ENCODE peak calls at places on chromosomes 6 and 20, in four cellular contexts. One of them, this sample, is unnamed.
A peak's percentile ranks its signal among the peaks of the same experiment; 100 is the strongest.

GRCh38 chr6:157728183-157728881 is 94.7 kb upstream of the SNX9 start:
- DNase-seq in A549: no peak
- DNase-seq in SJSA1: no peak
- DNase-seq in effector memory CD4-positive, alpha-beta T cell: no peak
- DNase-seq in this sample: no peak

GRCh38 chr6:18837013-18837412 is 449.9 kb downstream of the RNF144B start:
- DNase-seq in effector memory CD4-positive, alpha-beta T cell: no peak
- DNase-seq in SJSA1: no peak
- DNase-seq in A549: no peak
- DNase-seq in this sample: no peak

GRCh38 chr20:37882961-37883712 is 19.8 kb upstream of the VSTM2L start:
- DNase-seq in SJSA1: no peak
- DNase-seq in effector memory CD4-positive, alpha-beta T cell: no peak
- DNase-seq in A549: no peak
- DNase-seq in this sample: no peak

GRCh38 chr20:4813076-4813838 is 91.5 kb downstream of the PRND start:
- DNase-seq in A549: no peak
- DNase-seq in effector memory CD4-positive, alpha-beta T cell: no peak
- DNase-seq in SJSA1: no peak
- DNase-seq in this sample: no peak

GRCh38 chr20:54103067-54103761 is 32.8 kb upstream of the BCAS1 start:
- DNase-seq in effector memory CD4-positive, alpha-beta T cell: peak; percentile 50
- DNase-seq in A549: peak; percentile 90
- DNase-seq in SJSA1: peak; percentile 80
- DNase-seq in this sample: peak; percentile 95

GRCh38 chr6:149324428-149324827 is 6.9 kb downstream of the TAB2 start:
- DNase-seq in effector memory CD4-positive, alpha-beta T cell: no peak
- DNase-seq in SJSA1: no peak
- DNase-seq in A549: no peak
- DNase-seq in this sample: no peak

GRCh38 chr6:49515485-49516146 is 15.9 kb downstream of the GLYATL3 start:
- DNase-seq in SJSA1: no peak
- DNase-seq in A549: no peak
- DNase-seq in effector memory CD4-positive, alpha-beta T cell: no peak
- DNase-seq in this sample: no peak

GRCh38 chr6:124765314-124765713 is 196.9 kb upstream of the RNF217 start:
- DNase-seq in effector memory CD4-positive, alpha-beta T cell: no peak
- DNase-seq in A549: no peak
- DNase-seq in SJSA1: no peak
- DNase-seq in this sample: no peak

GRCh38 chr6:43951063-43951755 is 176.0 kb downstream of the MRPL14 start:
- DNase-seq in SJSA1: peak; percentile 75
- DNase-seq in A549: peak; percentile 28
- DNase-seq in effector memory CD4-positive, alpha-beta T cell: no peak
- DNase-seq in this sample: peak; percentile 85

GRCh38 chr6:119442776-119443184 is 93.2 kb upstream of the MAN1A1 start:
- DNase-seq in SJSA1: no peak
- DNase-seq in A549: no peak
- DNase-seq in effector memory CD4-positive, alpha-beta T cell: no peak
- DNase-seq in this sample: no peak

GRCh38 chr6:21001736-21002135 is 467.5 kb downstream of the CDKAL1 start:
- DNase-seq in A549: no peak
- DNase-seq in effector memory CD4-positive, alpha-beta T cell: no peak
- DNase-seq in SJSA1: no peak
- DNase-seq in this sample: no peak
- H3K27ac ChIP-seq in A549: no peak overlapping the region
- H3K27ac ChIP-seq in effector memory CD4-positive, alpha-beta T cell: no peak overlapping the region
- H3K27ac ChIP-seq in SJSA1: no peak overlapping the region
- H3K27ac ChIP-seq in this sample: no peak overlapping the region

DNA sequence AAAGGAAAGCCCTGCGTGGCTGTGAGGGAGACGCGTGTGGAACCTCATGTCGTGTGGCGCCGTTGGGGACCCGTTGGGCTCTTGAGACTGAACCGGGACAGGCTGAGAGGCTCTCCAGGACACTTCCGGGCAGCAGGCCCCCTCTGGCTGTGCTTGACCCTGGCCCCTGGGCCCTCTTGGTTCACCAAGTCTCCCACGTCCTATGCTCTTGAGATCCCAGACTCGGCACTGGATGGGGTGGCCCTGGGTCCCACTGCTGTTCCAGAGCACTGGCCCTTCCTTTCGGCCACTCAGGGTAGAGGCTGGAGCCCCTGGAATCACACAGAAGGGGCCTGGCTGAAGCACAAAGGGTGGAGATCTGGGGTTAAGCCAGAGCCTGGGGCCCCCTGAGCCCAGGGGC is 30.4 kb downstream of the NTSR1 start:
- DNase-seq in A549: no peak
- DNase-seq in SJSA1: no peak
- DNase-seq in effector memory CD4-positive, alpha-beta T cell: no peak
- DNase-seq in this sample: no peak
- H3K27ac ChIP-seq in A549: peak overlapping the region; percentile 52
- H3K27ac ChIP-seq in SJSA1: no peak overlapping the region
- H3K27ac ChIP-seq in effector memory CD4-positive, alpha-beta T cell: peak overlapping the region; percentile 78
- H3K27ac ChIP-seq in this sample: no peak overlapping the region

DNA sequence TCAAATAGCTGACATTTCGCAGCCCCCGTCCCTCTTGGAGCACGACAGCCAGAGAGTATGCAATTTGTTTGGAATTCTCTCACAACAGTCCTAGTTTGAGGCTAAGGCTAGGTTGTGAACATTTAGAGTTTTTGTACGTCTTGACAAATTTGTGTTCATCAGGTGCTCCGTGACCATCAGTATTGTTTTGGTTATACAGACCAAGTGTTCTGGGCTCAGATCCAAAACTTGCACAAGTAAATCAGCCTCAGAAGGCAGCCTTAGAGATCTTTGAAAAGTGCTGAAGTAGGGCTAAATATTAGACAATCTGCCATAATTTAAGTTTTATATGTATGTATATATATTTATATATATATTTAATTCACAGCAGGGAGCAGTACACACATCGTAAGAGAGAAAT is 83.5 kb downstream of the PLCB1 start:
- DNase-seq in A549: no peak
- DNase-seq in effector memory CD4-positive, alpha-beta T cell: no peak
- DNase-seq in SJSA1: no peak
- DNase-seq in this sample: no peak
- H3K27ac ChIP-seq in A549: no peak overlapping the region
- H3K27ac ChIP-seq in effector memory CD4-positive, alpha-beta T cell: no peak overlapping the region
- H3K27ac ChIP-seq in SJSA1: no peak overlapping the region
- H3K27ac ChIP-seq in this sample: no peak overlapping the region

GRCh38 chr6:45420083-45420908 is 42.6 kb upstream of the SUPT3H start:
- DNase-seq in A549: no peak
- DNase-seq in effector memory CD4-positive, alpha-beta T cell: peak; percentile 54
- DNase-seq in SJSA1: no peak
- DNase-seq in this sample: no peak
- H3K27ac ChIP-seq in A549: no peak overlapping the region
- H3K27ac ChIP-seq in effector memory CD4-positive, alpha-beta T cell: peak overlapping the region; percentile 77
- H3K27ac ChIP-seq in SJSA1: peak overlapping the region; percentile 72
- H3K27ac ChIP-seq in this sample: no peak overlapping the region

This sample was measured in H1.